ENCODE peak calls at places on chromosomes 1 and 21, in eight cellular contexts. One of them, this sample, is unnamed.

GRCh38 chr1:153880024-153880423 is 42.7 kb downstream of the GATAD2B start:
- DNase-seq in COLO829: no peak
- DNase-seq in activated T-helper 1 cell treated with anti-CD3 and anti-CD28 coated beads, Interleukin-12 subunit alpha, Interleukin-12 subunit beta, Interleukin-2, Interleukin-4 antibody, amounts not matched to agents 30 ng/mL and 10 ng/mL and 1 ng/mL, durations not matched to agents 14 hours and 24 hours and 36 hours: no peak
- DNase-seq in ELF-1: no peak
- DNase-seq in NCI-H1105: no peak
- DNase-seq in stimulated activated CD8-positive, alpha-beta memory T cell treated with anti-CD3 and anti-CD28 coated beads, Interleukin-7, amount 100 ng/mL, for 1 hour: no peak
- DNase-seq in astrocyte of the spinal cord: no peak
- DNase-seq in AG09309: no peak
- DNase-seq in this sample: no peak

GRCh38 chr1:173275496-173275895 is 68.4 kb upstream of the TNFSF4 start:
- DNase-seq in astrocyte of the spinal cord: no peak
- DNase-seq in ELF-1: no peak
- DNase-seq in stimulated activated CD8-positive, alpha-beta memory T cell treated with anti-CD3 and anti-CD28 coated beads, Interleukin-7, amount 100 ng/mL, for 1 hour: no peak
- DNase-seq in activated T-helper 1 cell treated with anti-CD3 and anti-CD28 coated beads, Interleukin-12 subunit alpha, Interleukin-12 subunit beta, Interleukin-2, Interleukin-4 antibody, amounts not matched to agents 30 ng/mL and 10 ng/mL and 1 ng/mL, durations not matched to agents 14 hours and 24 hours and 36 hours: no peak
- DNase-seq in COLO829: no peak
- DNase-seq in AG09309: no peak
- DNase-seq in NCI-H1105: no peak
- DNase-seq in this sample: no peak

GRCh38 chr21:16587671-16588379 is 858.0 kb downstream of the USP25 start:
- DNase-seq in AG09309: peak
- DNase-seq in astrocyte of the spinal cord: peak
- DNase-seq in NCI-H1105: no peak
- DNase-seq in stimulated activated CD8-positive, alpha-beta memory T cell treated with anti-CD3 and anti-CD28 coated beads, Interleukin-7, amount 100 ng/mL, for 1 hour: no peak
- DNase-seq in ELF-1: no peak
- DNase-seq in COLO829: no peak
- DNase-seq in activated T-helper 1 cell treated with anti-CD3 and anti-CD28 coated beads, Interleukin-12 subunit alpha, Interleukin-12 subunit beta, Interleukin-2, Interleukin-4 antibody, amounts not matched to agents 30 ng/mL and 10 ng/mL and 1 ng/mL, durations not matched to agents 14 hours and 24 hours and 36 hours: no peak
- DNase-seq in this sample: peak

GRCh38 chr21:45482899-45483821 is 59.1 kb downstream of the SLC19A1 start:
- DNase-seq in NCI-H1105: no peak
- DNase-seq in stimulated activated CD8-positive, alpha-beta memory T cell treated with anti-CD3 and anti-CD28 coated beads, Interleukin-7, amount 100 ng/mL, for 1 hour: no peak
- DNase-seq in activated T-helper 1 cell treated with anti-CD3 and anti-CD28 coated beads, Interleukin-12 subunit alpha, Interleukin-12 subunit beta, Interleukin-2, Interleukin-4 antibody, amounts not matched to agents 30 ng/mL and 10 ng/mL and 1 ng/mL, durations not matched to agents 14 hours and 24 hours and 36 hours: peak
- DNase-seq in astrocyte of the spinal cord: no peak
- DNase-seq in ELF-1: no peak
- DNase-seq in AG09309: no peak
- DNase-seq in COLO829: no peak
- DNase-seq in this sample: no peak

GRCh38 chr21:43904316-43904925 is 39.4 kb downstream of the AGPAT3 start:
- DNase-seq in stimulated activated CD8-positive, alpha-beta memory T cell treated with anti-CD3 and anti-CD28 coated beads, Interleukin-7, amount 100 ng/mL, for 1 hour: no peak
- DNase-seq in activated T-helper 1 cell treated with anti-CD3 and anti-CD28 coated beads, Interleukin-12 subunit alpha, Interleukin-12 subunit beta, Interleukin-2, Interleukin-4 antibody, amounts not matched to agents 30 ng/mL and 10 ng/mL and 1 ng/mL, durations not matched to agents 14 hours and 24 hours and 36 hours: no peak
- DNase-seq in astrocyte of the spinal cord: no peak
- DNase-seq in AG09309: no peak
- DNase-seq in NCI-H1105: no peak
- DNase-seq in COLO829: no peak
- DNase-seq in ELF-1: no peak
- DNase-seq in this sample: no peak

GRCh38 chr1:5670590-5671350 is 321.5 kb downstream of the NPHP4 start:
- DNase-seq in astrocyte of the spinal cord: no peak
- DNase-seq in NCI-H1105: no peak
- DNase-seq in ELF-1: no peak
- DNase-seq in COLO829: no peak
- DNase-seq in activated T-helper 1 cell treated with anti-CD3 and anti-CD28 coated beads, Interleukin-12 subunit alpha, Interleukin-12 subunit beta, Interleukin-2, Interleukin-4 antibody, amounts not matched to agents 30 ng/mL and 10 ng/mL and 1 ng/mL, durations not matched to agents 14 hours and 24 hours and 36 hours: no peak
- DNase-seq in AG09309: no peak
- DNase-seq in stimulated activated CD8-positive, alpha-beta memory T cell treated with anti-CD3 and anti-CD28 coated beads, Interleukin-7, amount 100 ng/mL, for 1 hour: no peak
- DNase-seq in this sample: no peak

GRCh38 chr21:15061284-15061683 is 3.5 kb downstream of the NRIP1 start:
- DNase-seq in astrocyte of the spinal cord: no peak
- DNase-seq in NCI-H1105: no peak
- DNase-seq in activated T-helper 1 cell treated with anti-CD3 and anti-CD28 coated beads, Interleukin-12 subunit alpha, Interleukin-12 subunit beta, Interleukin-2, Interleukin-4 antibody, amounts not matched to agents 30 ng/mL and 10 ng/mL and 1 ng/mL, durations not matched to agents 14 hours and 24 hours and 36 hours: no peak
- DNase-seq in stimulated activated CD8-positive, alpha-beta memory T cell treated with anti-CD3 and anti-CD28 coated beads, Interleukin-7, amount 100 ng/mL, for 1 hour: no peak
- DNase-seq in ELF-1: no peak
- DNase-seq in COLO829: no peak
- DNase-seq in AG09309: no peak
- DNase-seq in this sample: no peak

GRCh38 chr1:12314328-12314903 is 84.6 kb downstream of the VPS13D start:
- DNase-seq in COLO829: peak
- DNase-seq in astrocyte of the spinal cord: peak
- DNase-seq in NCI-H1105: peak
- DNase-seq in activated T-helper 1 cell treated with anti-CD3 and anti-CD28 coated beads, Interleukin-12 subunit alpha, Interleukin-12 subunit beta, Interleukin-2, Interleukin-4 antibody, amounts not matched to agents 30 ng/mL and 10 ng/mL and 1 ng/mL, durations not matched to agents 14 hours and 24 hours and 36 hours: no peak
- DNase-seq in ELF-1: no peak
- DNase-seq in AG09309: no peak
- DNase-seq in stimulated activated CD8-positive, alpha-beta memory T cell treated with anti-CD3 and anti-CD28 coated beads, Interleukin-7, amount 100 ng/mL, for 1 hour: no peak
- DNase-seq in this sample: peak

GRCh38 chr1:23430803-23431202 is 6.3 kb upstream of the TCEA3 start:
- DNase-seq in AG09309: no peak
- DNase-seq in astrocyte of the spinal cord: no peak
- DNase-seq in ELF-1: no peak
- DNase-seq in COLO829: no peak
- DNase-seq in activated T-helper 1 cell treated with anti-CD3 and anti-CD28 coated beads, Interleukin-12 subunit alpha, Interleukin-12 subunit beta, Interleukin-2, Interleukin-4 antibody, amounts not matched to agents 30 ng/mL and 10 ng/mL and 1 ng/mL, durations not matched to agents 14 hours and 24 hours and 36 hours: no peak
- DNase-seq in NCI-H1105: no peak
- DNase-seq in stimulated activated CD8-positive, alpha-beta memory T cell treated with anti-CD3 and anti-CD28 coated beads, Interleukin-7, amount 100 ng/mL, for 1 hour: no peak
- DNase-seq in this sample: no peak

GRCh38 chr21:17441370-17441769 is 71.5 kb upstream of the CXADR start:
- DNase-seq in astrocyte of the spinal cord: peak
- DNase-seq in ELF-1: no peak
- DNase-seq in NCI-H1105: peak
- DNase-seq in stimulated activated CD8-positive, alpha-beta memory T cell treated with anti-CD3 and anti-CD28 coated beads, Interleukin-7, amount 100 ng/mL, for 1 hour: no peak
- DNase-seq in AG09309: no peak
- DNase-seq in activated T-helper 1 cell treated with anti-CD3 and anti-CD28 coated beads, Interleukin-12 subunit alpha, Interleukin-12 subunit beta, Interleukin-2, Interleukin-4 antibody, amounts not matched to agents 30 ng/mL and 10 ng/mL and 1 ng/mL, durations not matched to agents 14 hours and 24 hours and 36 hours: no peak
- DNase-seq in COLO829: peak
- DNase-seq in this sample: peak

GRCh38 chr21:26425576-26425975 is 147.5 kb downstream of the CYYR1 start:
- DNase-seq in ELF-1: no peak
- DNase-seq in AG09309: no peak
- DNase-seq in COLO829: no peak
- DNase-seq in stimulated activated CD8-positive, alpha-beta memory T cell treated with anti-CD3 and anti-CD28 coated beads, Interleukin-7, amount 100 ng/mL, for 1 hour: no peak
- DNase-seq in NCI-H1105: no peak
- DNase-seq in activated T-helper 1 cell treated with anti-CD3 and anti-CD28 coated beads, Interleukin-12 subunit alpha, Interleukin-12 subunit beta, Interleukin-2, Interleukin-4 antibody, amounts not matched to agents 30 ng/mL and 10 ng/mL and 1 ng/mL, durations not matched to agents 14 hours and 24 hours and 36 hours: no peak
- DNase-seq in astrocyte of the spinal cord: no peak
- DNase-seq in this sample: no peak

GRCh38 chr1:74517599-74518051 is 5.2 kb upstream of the LRRC53 start:
- DNase-seq in AG09309: no peak
- DNase-seq in activated T-helper 1 cell treated with anti-CD3 and anti-CD28 coated beads, Interleukin-12 subunit alpha, Interleukin-12 subunit beta, Interleukin-2, Interleukin-4 antibody, amounts not matched to agents 30 ng/mL and 10 ng/mL and 1 ng/mL, durations not matched to agents 14 hours and 24 hours and 36 hours: no peak
- DNase-seq in COLO829: no peak
- DNase-seq in astrocyte of the spinal cord: no peak
- DNase-seq in NCI-H1105: no peak
- DNase-seq in ELF-1: no peak
- DNase-seq in stimulated activated CD8-positive, alpha-beta memory T cell treated with anti-CD3 and anti-CD28 coated beads, Interleukin-7, amount 100 ng/mL, for 1 hour: no peak
- DNase-seq in this sample: no peak

GRCh38 chr1:107927815-107928214 is 37.2 kb downstream of the VAV3 start:
- DNase-seq in AG09309: no peak
- DNase-seq in COLO829: no peak
- DNase-seq in activated T-helper 1 cell treated with anti-CD3 and anti-CD28 coated beads, Interleukin-12 subunit alpha, Interleukin-12 subunit beta, Interleukin-2, Interleukin-4 antibody, amounts not matched to agents 30 ng/mL and 10 ng/mL and 1 ng/mL, durations not matched to agents 14 hours and 24 hours and 36 hours: no peak
- DNase-seq in ELF-1: no peak
- DNase-seq in astrocyte of the spinal cord: no peak
- DNase-seq in NCI-H1105: no peak
- DNase-seq in stimulated activated CD8-positive, alpha-beta memory T cell treated with anti-CD3 and anti-CD28 coated beads, Interleukin-7, amount 100 ng/mL, for 1 hour: no peak
- DNase-seq in this sample: no peak

GRCh38 chr21:34603710-34604057 is 11.2 kb downstream of the RCAN1 start:
- DNase-seq in stimulated activated CD8-positive, alpha-beta memory T cell treated with anti-CD3 and anti-CD28 coated beads, Interleukin-7, amount 100 ng/mL, for 1 hour: no peak
- DNase-seq in AG09309: no peak
- DNase-seq in COLO829: no peak
- DNase-seq in astrocyte of the spinal cord: no peak
- DNase-seq in activated T-helper 1 cell treated with anti-CD3 and anti-CD28 coated beads, Interleukin-12 subunit alpha, Interleukin-12 subunit beta, Interleukin-2, Interleukin-4 antibody, amounts not matched to agents 30 ng/mL and 10 ng/mL and 1 ng/mL, durations not matched to agents 14 hours and 24 hours and 36 hours: no peak
- DNase-seq in NCI-H1105: peak
- DNase-seq in ELF-1: no peak
- DNase-seq in this sample: no peak

GRCh38 chr1:32464191-32464715 is 619 bp upstream of the ZBTB8B start:
- DNase-seq in activated T-helper 1 cell treated with anti-CD3 and anti-CD28 coated beads, Interleukin-12 subunit alpha, Interleukin-12 subunit beta, Interleukin-2, Interleukin-4 antibody, amounts not matched to agents 30 ng/mL and 10 ng/mL and 1 ng/mL, durations not matched to agents 14 hours and 24 hours and 36 hours: no peak
- DNase-seq in COLO829: no peak
- DNase-seq in AG09309: no peak
- DNase-seq in ELF-1: peak
- DNase-seq in astrocyte of the spinal cord: peak
- DNase-seq in stimulated activated CD8-positive, alpha-beta memory T cell treated with anti-CD3 and anti-CD28 coated beads, Interleukin-7, amount 100 ng/mL, for 1 hour: no peak
- DNase-seq in NCI-H1105: peak
- DNase-seq in this sample: peak

GRCh38 chr1:208809876-208810275 is 565.7 kb upstream of the PLXNA2 start:
- DNase-seq in ELF-1: no peak
- DNase-seq in stimulated activated CD8-positive, alpha-beta memory T cell treated with anti-CD3 and anti-CD28 coated beads, Interleukin-7, amount 100 ng/mL, for 1 hour: no peak
- DNase-seq in activated T-helper 1 cell treated with anti-CD3 and anti-CD28 coated beads, Interleukin-12 subunit alpha, Interleukin-12 subunit beta, Interleukin-2, Interleukin-4 antibody, amounts not matched to agents 30 ng/mL and 10 ng/mL and 1 ng/mL, durations not matched to agents 14 hours and 24 hours and 36 hours: no peak
- DNase-seq in NCI-H1105: no peak
- DNase-seq in AG09309: no peak
- DNase-seq in astrocyte of the spinal cord: peak
- DNase-seq in COLO829: no peak
- DNase-seq in this sample: no peak

GRCh38 chr1:86888327-86888726 is 25.6 kb downstream of the SELENOF start:
- DNase-seq in COLO829: no peak
- DNase-seq in stimulated activated CD8-positive, alpha-beta memory T cell treated with anti-CD3 and anti-CD28 coated beads, Interleukin-7, amount 100 ng/mL, for 1 hour: no peak
- DNase-seq in astrocyte of the spinal cord: no peak
- DNase-seq in activated T-helper 1 cell treated with anti-CD3 and anti-CD28 coated beads, Interleukin-12 subunit alpha, Interleukin-12 subunit beta, Interleukin-2, Interleukin-4 antibody, amounts not matched to agents 30 ng/mL and 10 ng/mL and 1 ng/mL, durations not matched to agents 14 hours and 24 hours and 36 hours: no peak
- DNase-seq in ELF-1: no peak
- DNase-seq in NCI-H1105: no peak
- DNase-seq in AG09309: no peak
- DNase-seq in this sample: no peak

GRCh38 chr1:235058695-235059094 is 69.9 kb downstream of the TOMM20 start:
- DNase-seq in ELF-1: no peak
- DNase-seq in stimulated activated CD8-positive, alpha-beta memory T cell treated with anti-CD3 and anti-CD28 coated beads, Interleukin-7, amount 100 ng/mL, for 1 hour: no peak
- DNase-seq in COLO829: no peak
- DNase-seq in AG09309: no peak
- DNase-seq in astrocyte of the spinal cord: no peak
- DNase-seq in activated T-helper 1 cell treated with anti-CD3 and anti-CD28 coated beads, Interleukin-12 subunit alpha, Interleukin-12 subunit beta, Interleukin-2, Interleukin-4 antibody, amounts not matched to agents 30 ng/mL and 10 ng/mL and 1 ng/mL, durations not matched to agents 14 hours and 24 hours and 36 hours: no peak
- DNase-seq in NCI-H1105: no peak
- DNase-seq in this sample: no peak

GRCh38 chr1:156838972-156839371 is 19.9 kb downstream of the INSRR start:
- DNase-seq in NCI-H1105: no peak
- DNase-seq in COLO829: peak
- DNase-seq in ELF-1: peak
- DNase-seq in activated T-helper 1 cell treated with anti-CD3 and anti-CD28 coated beads, Interleukin-12 subunit alpha, Interleukin-12 subunit beta, Interleukin-2, Interleukin-4 antibody, amounts not matched to agents 30 ng/mL and 10 ng/mL and 1 ng/mL, durations not matched to agents 14 hours and 24 hours and 36 hours: no peak
- DNase-seq in stimulated activated CD8-positive, alpha-beta memory T cell treated with anti-CD3 and anti-CD28 coated beads, Interleukin-7, amount 100 ng/mL, for 1 hour: no peak
- DNase-seq in AG09309: no peak
- DNase-seq in astrocyte of the spinal cord: no peak
- DNase-seq in this sample: peak

GRCh38 chr1:111754964-111755320 is 759 bp upstream of the DDX20 start:
- DNase-seq in ELF-1: no peak
- DNase-seq in COLO829: no peak
- DNase-seq in astrocyte of the spinal cord: peak
- DNase-seq in NCI-H1105: peak
- DNase-seq in stimulated activated CD8-positive, alpha-beta memory T cell treated with anti-CD3 and anti-CD28 coated beads, Interleukin-7, amount 100 ng/mL, for 1 hour: no peak
- DNase-seq in AG09309: no peak
- DNase-seq in activated T-helper 1 cell treated with anti-CD3 and anti-CD28 coated beads, Interleukin-12 subunit alpha, Interleukin-12 subunit beta, Interleukin-2, Interleukin-4 antibody, amounts not matched to agents 30 ng/mL and 10 ng/mL and 1 ng/mL, durations not matched to agents 14 hours and 24 hours and 36 hours: peak
- DNase-seq in this sample: peak

GRCh38 chr1:201648066-201648910 is 109.4 kb downstream of the NAV1 start:
- DNase-seq in NCI-H1105: peak
- DNase-seq in COLO829: peak
- DNase-seq in activated T-helper 1 cell treated with anti-CD3 and anti-CD28 coated beads, Interleukin-12 subunit alpha, Interleukin-12 subunit beta, Interleukin-2, Interleukin-4 antibody, amounts not matched to agents 30 ng/mL and 10 ng/mL and 1 ng/mL, durations not matched to agents 14 hours and 24 hours and 36 hours: no peak
- DNase-seq in ELF-1: peak
- DNase-seq in AG09309: no peak
- DNase-seq in stimulated activated CD8-positive, alpha-beta memory T cell treated with anti-CD3 and anti-CD28 coated beads, Interleukin-7, amount 100 ng/mL, for 1 hour: no peak
- DNase-seq in astrocyte of the spinal cord: peak
- DNase-seq in this sample: peak

GRCh38 chr21:46633561-46633960 is 1.9 kb upstream of the PRMT2 start:
- DNase-seq in COLO829: no peak
- DNase-seq in NCI-H1105: no peak
- DNase-seq in activated T-helper 1 cell treated with anti-CD3 and anti-CD28 coated beads, Interleukin-12 subunit alpha, Interleukin-12 subunit beta, Interleukin-2, Interleukin-4 antibody, amounts not matched to agents 30 ng/mL and 10 ng/mL and 1 ng/mL, durations not matched to agents 14 hours and 24 hours and 36 hours: peak
- DNase-seq in ELF-1: no peak
- DNase-seq in astrocyte of the spinal cord: no peak
- DNase-seq in AG09309: no peak
- DNase-seq in stimulated activated CD8-positive, alpha-beta memory T cell treated with anti-CD3 and anti-CD28 coated beads, Interleukin-7, amount 100 ng/mL, for 1 hour: no peak
- DNase-seq in this sample: no peak

GRCh38 chr21:41716756-41717155 is 50.1 kb downstream of the RIPK4 start:
- DNase-seq in AG09309: no peak
- DNase-seq in stimulated activated CD8-positive, alpha-beta memory T cell treated with anti-CD3 and anti-CD28 coated beads, Interleukin-7, amount 100 ng/mL, for 1 hour: no peak
- DNase-seq in NCI-H1105: no peak
- DNase-seq in COLO829: no peak
- DNase-seq in activated T-helper 1 cell treated with anti-CD3 and anti-CD28 coated beads, Interleukin-12 subunit alpha, Interleukin-12 subunit beta, Interleukin-2, Interleukin-4 antibody, amounts not matched to agents 30 ng/mL and 10 ng/mL and 1 ng/mL, durations not matched to agents 14 hours and 24 hours and 36 hours: no peak
- DNase-seq in astrocyte of the spinal cord: no peak
- DNase-seq in ELF-1: no peak
- DNase-seq in this sample: no peak

GRCh38 chr1:32246888-32247273 is at the start of gene FAM167B:
- DNase-seq in AG09309: peak
- DNase-seq in stimulated activated CD8-positive, alpha-beta memory T cell treated with anti-CD3 and anti-CD28 coated beads, Interleukin-7, amount 100 ng/mL, for 1 hour: no peak
- DNase-seq in astrocyte of the spinal cord: no peak
- DNase-seq in COLO829: peak
- DNase-seq in ELF-1: no peak
- DNase-seq in activated T-helper 1 cell treated with anti-CD3 and anti-CD28 coated beads, Interleukin-12 subunit alpha, Interleukin-12 subunit beta, Interleukin-2, Interleukin-4 antibody, amounts not matched to agents 30 ng/mL and 10 ng/mL and 1 ng/mL, durations not matched to agents 14 hours and 24 hours and 36 hours: no peak
- DNase-seq in NCI-H1105: no peak
- DNase-seq in this sample: no peak

GRCh38 chr1:114509596-114510234 is 1.3 kb downstream of the TRIM33 start:
- DNase-seq in astrocyte of the spinal cord: peak
- DNase-seq in AG09309: no peak
- DNase-seq in stimulated activated CD8-positive, alpha-beta memory T cell treated with anti-CD3 and anti-CD28 coated beads, Interleukin-7, amount 100 ng/mL, for 1 hour: no peak
- DNase-seq in ELF-1: no peak
- DNase-seq in NCI-H1105: no peak
- DNase-seq in COLO829: no peak
- DNase-seq in activated T-helper 1 cell treated with anti-CD3 and anti-CD28 coated beads, Interleukin-12 subunit alpha, Interleukin-12 subunit beta, Interleukin-2, Interleukin-4 antibody, amounts not matched to agents 30 ng/mL and 10 ng/mL and 1 ng/mL, durations not matched to agents 14 hours and 24 hours and 36 hours: no peak
- DNase-seq in this sample: no peak